ENCODE peak calls at places on chromosomes 3 and 15, in ten cellular contexts. D, L, I, O, W, E, K, B, G and Q are unnamed samples.
A peak's percentile ranks its signal among the peaks of the same experiment; 100 is the strongest.

GRCh38 chr3:77296527-77296926 is 256.6 kb downstream of the ROBO2 start:
- DNase-seq in O (no peak), G (no peak), L (no peak), K (no peak), I (peak; percentile 37), E (no peak), B (peak; percentile 6), D (no peak), W (no peak), Q (no peak)

GRCh38 chr3:48561045-48561736 is 2.4 kb downstream of the UCN2 start:
- DNase-seq in I (peak; percentile 92), O (peak; percentile 59), D (peak; percentile 38), B (peak; percentile 39), W (no peak), E (peak; percentile 63), K (peak; percentile 87), G (peak; percentile 26), L (no peak), Q (peak; percentile 18)

GRCh38 chr15:39320355-39320754 is 260.5 kb upstream of the THBS1 start:
- DNase-seq in E (no peak), L (no peak), W (no peak), B (no peak), I (no peak), K (no peak), O (no peak), D (no peak), G (no peak), Q (no peak)

GRCh38 chr15:37860896-37861295 is 73.5 kb upstream of the TMCO5A start:
- DNase-seq in G (no peak), I (no peak), D (no peak), L (no peak), O (no peak), K (no peak), E (no peak), B (no peak), W (peak; percentile 43), Q (no peak)

GRCh38 chr3:112647122-112647521 is 6.2 kb upstream of the CCDC80 start:
- DNase-seq in W (no peak), G (peak; percentile 35), I (peak; percentile 82), B (peak; percentile 95), L (no peak), D (no peak), E (peak; percentile 82), O (no peak), K (peak; percentile 54), Q (no peak)

GRCh38 chr3:188839187-188839695 is 332.5 kb upstream of the TPRG1 start:
- DNase-seq in L (no peak), I (no peak), E (no peak), O (no peak), G (no peak), D (no peak), B (no peak), K (no peak), W (no peak), Q (no peak)

GRCh38 chr15:62412634-62413033 is 247.5 kb upstream of the C2CD4B start:
- DNase-seq in L (no peak), E (no peak), K (no peak), O (no peak), B (no peak), I (no peak), D (no peak), G (no peak), W (no peak), Q (no peak)

GRCh38 chr3:49883992-49884391 is 14.3 kb upstream of the CAMKV start:
- DNase-seq in G (no peak), K (no peak), E (no peak), D (no peak), W (no peak), L (no peak), I (no peak), O (no peak), B (no peak), Q (no peak)

GRCh38 chr15:35738370-35738769 is 192.4 kb upstream of the DPH6 start:
- DNase-seq in W (no peak), G (peak; percentile 44), E (peak; percentile 35), B (peak; percentile 82), O (no peak), I (peak; percentile 10), L (peak; percentile 64), D (no peak), K (no peak), Q (no peak)

GRCh38 chr15:100693451-100693850 is 91.1 kb downstream of the ASB7 start:
- DNase-seq in W (no peak), E (no peak), O (no peak), K (no peak), B (no peak), I (no peak), D (peak; percentile 3), G (no peak), L (no peak), Q (no peak)

GRCh38 chr3:28326458-28326926 is 22.0 kb upstream of the ZCWPW2 start:
- DNase-seq in I (no peak), W (no peak), L (no peak), E (no peak), O (no peak), B (peak; percentile 56), G (no peak), K (no peak), D (no peak), Q (no peak)

GRCh38 chr3:181561130-181561529 is 150.6 kb upstream of the SOX2 start:
- DNase-seq in E (no peak), B (no peak), K (no peak), L (no peak), G (no peak), O (no peak), D (no peak), I (no peak), W (no peak), Q (no peak)

GRCh38 chr3:134675726-134676252 is 25.0 kb upstream of the KY start:
- DNase-seq in E (no peak), L (no peak), I (no peak), B (peak; percentile 13), G (no peak), D (no peak), W (no peak), K (no peak), O (no peak), Q (no peak)

GRCh38 chr3:126472277-126473006 is 3.2 kb downstream of the ZXDC start:
- DNase-seq in G (peak; percentile 88), O (peak; percentile 91), K (peak; percentile 80), E (peak; percentile 81), B (peak; percentile 96), W (peak; percentile 86), L (peak; percentile 12), I (no peak), D (no peak), Q (no peak)

GRCh38 chr3:138468451-138468850 is 34.0 kb downstream of the ESYT3 start:
- DNase-seq in I (no peak), E (no peak), D (no peak), G (no peak), O (no peak), K (no peak), L (no peak), B (no peak), W (no peak), Q (no peak)

GRCh38 chr3:138469869-138470268 is 35.5 kb downstream of the ESYT3 start:
- DNase-seq in D (no peak), I (no peak), W (no peak), L (no peak), B (no peak), O (no peak), G (no peak), E (no peak), K (no peak), Q (no peak)

GRCh38 chr3:138465927-138466326 is 31.5 kb downstream of the ESYT3 start:
- DNase-seq in B (peak; percentile 55), W (no peak), O (no peak), I (no peak), G (no peak), L (no peak), K (no peak), D (no peak), E (no peak), Q (no peak)

GRCh38 chr3:138468886-138469285 is 34.5 kb downstream of the ESYT3 start:
- DNase-seq in G (no peak), I (no peak), E (no peak), K (no peak), W (no peak), B (no peak), O (no peak), D (no peak), L (no peak), Q (no peak)

GRCh38 chr3:138467905-138468304 is 33.5 kb downstream of the ESYT3 start:
- DNase-seq in L (no peak), O (no peak), K (no peak), E (no peak), I (no peak), B (no peak), G (no peak), D (no peak), W (no peak), Q (no peak)
- H3K27ac ChIP-seq in L (no peak overlapping the region), O (no peak overlapping the region), K (no peak overlapping the region), E (no peak overlapping the region), I (no peak overlapping the region), B (no peak overlapping the region), G (no peak overlapping the region), D (no peak overlapping the region), W (no peak overlapping the region), Q (no peak overlapping the region)

GRCh38 chr3:101123084-101123483 is 129.9 kb upstream of the ABI3BP start:
- DNase-seq in G (no peak), K (no peak), B (no peak), E (no peak), D (peak; percentile 21), I (no peak), L (no peak), O (no peak), W (no peak), Q (no peak)
- H3K27me3 ChIP-seq in G (no peaks in the 10 kb centered on the region), K (no peaks in the 10 kb centered on the region), B (no peaks in the 10 kb centered on the region), E (no peaks in the 10 kb centered on the region), D (no peaks in the 10 kb centered on the region), I (no peaks in the 10 kb centered on the region), L (no peaks in the 10 kb centered on the region), O (no peaks in the 10 kb centered on the region), W (no peaks in the 10 kb centered on the region), Q (no peaks in the 10 kb centered on the region)

GRCh38 chr3:119294889-119295769 is 946 bp downstream of the ARHGAP31 start:
- DNase-seq in O (peak; percentile 36), I (peak; percentile 74), B (peak; percentile 46), E (peak; percentile 35), K (peak; percentile 70), L (no peak), D (peak; percentile 53), W (no peak), G (peak; percentile 73), Q (no peak)
- H3K4me3 ChIP-seq in O (peak overlapping the region; percentile 90), I (peak overlapping the region; percentile 76), B (peak overlapping the region; percentile 73), E (peak overlapping the region; percentile 78), K (peak overlapping the region; percentile 86), L (peak overlapping the region; percentile 68), D (peak overlapping the region; percentile 68), W (peak overlapping the region; percentile 64), G (peak overlapping the region; percentile 86), Q (peak overlapping the region; percentile 35)

DNA sequence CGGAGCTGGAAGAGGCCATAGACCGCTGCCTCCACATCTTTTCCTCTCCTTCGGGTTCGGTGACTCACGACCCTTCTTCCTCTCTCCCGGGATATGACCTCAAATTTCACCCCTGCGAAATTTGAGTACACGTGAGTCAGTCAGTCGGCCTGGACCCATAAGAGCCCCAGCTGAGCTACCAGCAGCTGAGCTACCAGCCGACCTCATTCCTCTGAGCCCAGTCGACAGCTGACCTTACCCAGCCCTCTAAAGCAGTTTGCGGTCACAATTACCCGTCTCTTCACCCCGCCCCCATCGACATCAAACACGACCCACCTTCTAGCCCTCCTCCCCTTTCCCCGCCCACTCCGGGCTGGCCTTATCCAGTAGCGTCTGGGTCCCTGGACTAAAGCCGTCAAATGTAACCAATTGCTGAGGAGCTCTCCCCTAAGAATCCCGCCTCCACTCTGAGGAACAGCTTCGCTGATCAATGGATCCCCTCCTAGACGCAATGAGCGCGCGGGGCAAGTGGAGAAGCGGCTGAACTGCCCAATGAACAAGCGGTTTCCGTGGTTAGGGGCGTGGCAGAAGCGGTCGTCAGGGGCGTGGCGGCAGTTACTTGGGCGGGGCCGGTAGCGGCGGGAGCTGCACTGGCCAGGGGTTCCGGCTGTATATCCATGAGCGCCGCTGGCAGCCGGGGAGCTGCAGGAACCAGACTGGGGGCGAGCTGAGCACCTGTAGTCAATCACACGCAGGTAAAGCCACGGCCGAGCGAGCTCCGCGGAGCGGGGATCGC is at the start of gene ABHD2:
- DNase-seq in B (peak; percentile 100), I (peak; percentile 100), W (peak; percentile 99), K (peak; percentile 100), O (peak; percentile 100), D (peak; percentile 100), L (peak; percentile 100), G (peak; percentile 100), E (peak; percentile 100), Q (peak; percentile 99)
- H3K27ac ChIP-seq in B (peak within 1 kb of the TSS; percentile 84), I (peak within 1 kb of the TSS; percentile 4), W (peak within 1 kb of the TSS; percentile 94), K (peak within 1 kb of the TSS; percentile 92), O (peak within 1 kb of the TSS; percentile 98), D (peak within 1 kb of the TSS; percentile 48), L (peak within 1 kb of the TSS; percentile 57), G (peak within 1 kb of the TSS; percentile 71), E (peak within 1 kb of the TSS; percentile 88), Q (no peak within 1 kb of the TSS)